ENCODE peak calls at places on chromosomes 4 and X, in five cellular contexts. G is endothelial cell of umbilical vein, P is tibial nerve, N is transverse colon, X is gastrocnemius medialis. Q is an unnamed sample.

GRCh38 chrX:154056739-154057367 is 37.2 kb upstream of the IRAK1 start:
- DNase-seq in G (peak; percentile 31), P (no peak), N (peak; percentile 31), X (no peak), Q (no peak)

GRCh38 chrX:65668362-65669310 is 1.2 kb downstream of the MSN start:
- DNase-seq in G (peak; percentile 69), P (peak; percentile 31), N (peak; percentile 61), X (peak; percentile 40), Q (peak; percentile 65)

GRCh38 chr4:4259484-4260100 is 11.6 kb upstream of the TMEM128 start:
- DNase-seq in G (no peak), P (no peak), N (no peak), X (no peak), Q (no peak)

GRCh38 chr4:110926841-110927400 is 304.0 kb upstream of the PITX2 start:
- DNase-seq in G (no peak), P (no peak), N (no peak), X (no peak), Q (no peak)

GRCh38 chr4:18241744-18242143 is 220.2 kb upstream of the LCORL start:
- DNase-seq in G (no peak), P (no peak), N (no peak), X (no peak), Q (no peak)

GRCh38 chr4:174256277-174256713 is 27.2 kb downstream of the FBXO8 start:
- DNase-seq in G (peak; percentile 15), P (no peak), N (no peak), X (no peak), Q (no peak)

GRCh38 chrX:103797691-103798090 is 21.1 kb downstream of the PLP1 start:
- DNase-seq in G (no peak), P (no peak), N (no peak), X (no peak), Q (no peak)

GRCh38 chrX:131063613-131064012 is 5.5 kb downstream of the ARHGAP36 start:
- DNase-seq in G (no peak), P (no peak), N (no peak), X (no peak), Q (no peak)

GRCh38 chr4:996030-996993 is 3.1 kb upstream of the SLC26A1 start:
- DNase-seq in G (no peak), P (no peak), N (no peak), X (no peak), Q (no peak)

GRCh38 chrX:110159235-110159634 is 156.3 kb downstream of the TMEM164 start:
- DNase-seq in G (no peak), P (no peak), N (no peak), X (no peak), Q (no peak)

GRCh38 chr4:97152159-97152558 is 991.1 kb downstream of the STPG2 start:
- DNase-seq in G (no peak), P (no peak), N (no peak), X (no peak), Q (no peak)

GRCh38 chr4:10099521-10100325 is 16.9 kb downstream of the WDR1 start:
- DNase-seq in G (no peak), P (no peak), N (no peak), X (no peak), Q (no peak)

GRCh38 chrX:3713937-3714434 is 537 bp upstream of the PRKX start:
- DNase-seq in G (no peak), P (no peak), N (peak; percentile 34), X (no peak), Q (no peak)

GRCh38 chrX:13689519-13690211 is 737 bp downstream of the RAB9A start:
- DNase-seq in G (peak; percentile 52), P (no peak), N (no peak), X (no peak), Q (no peak)

GRCh38 chr4:163591614-163592020 is 97.1 kb downstream of the TMA16 start:
- DNase-seq in G (no peak), P (no peak), N (no peak), X (no peak), Q (no peak)

GRCh38 chrX:73683236-73683859 is 120.4 kb downstream of the CHIC1 start:
- DNase-seq in G (no peak), P (no peak), N (no peak), X (no peak), Q (no peak)

GRCh38 chr4:35520059-35520458 is 724.3 kb downstream of the ARAP2 start:
- DNase-seq in G (no peak), P (no peak), N (no peak), X (no peak), Q (no peak)

GRCh38 chrX:13088155-13088485 is 43.7 kb upstream of the FAM9C start:
- DNase-seq in G (no peak), P (no peak), N (no peak), X (no peak), Q (no peak)

GRCh38 chrX:141467442-141467841 is 117.1 kb downstream of the SPANXA1 start:
- DNase-seq in G (peak; percentile 2), P (no peak), N (no peak), X (no peak), Q (no peak)
- TF ChIP-seq CTCF in G (peak; percentile 3), P (no peak), N (no peak), X (no peak), Q (no peak)

DNA sequence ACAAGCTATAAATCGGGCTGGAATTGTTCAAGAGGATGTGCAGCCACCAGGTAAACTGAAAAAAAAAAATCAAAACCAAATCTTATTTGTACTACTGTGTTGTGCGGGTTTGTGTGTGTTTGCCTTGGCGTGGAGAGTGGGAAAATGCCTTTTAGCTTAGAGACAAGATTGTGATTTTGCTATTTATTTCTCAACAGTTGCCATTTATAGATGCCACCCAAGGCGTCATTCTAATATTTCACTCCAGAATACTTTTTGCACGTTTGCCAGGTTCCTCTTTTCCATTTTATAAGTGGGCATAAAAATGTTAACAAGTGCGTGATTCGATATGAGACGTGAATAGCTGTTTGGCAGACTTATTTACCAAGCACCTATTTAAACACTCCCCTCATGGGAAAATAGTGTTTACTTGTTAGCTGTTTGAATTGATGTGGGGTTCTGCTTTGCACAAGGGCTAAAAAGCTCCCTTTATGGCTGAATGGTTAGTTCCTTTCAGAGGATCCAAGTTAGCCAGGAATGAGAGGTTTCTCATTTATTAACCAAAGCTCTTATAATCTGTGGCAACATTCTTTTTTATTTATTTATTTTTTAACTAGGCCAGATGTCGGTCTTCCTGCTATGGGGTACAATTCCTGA is 14.4 kb downstream of the SMIM20 start:
- DNase-seq in G (no peak), P (no peak), N (no peak), X (no peak), Q (no peak)
- H3K4me3 ChIP-seq in G (no peak overlapping the region), P (no peak overlapping the region), N (no peak overlapping the region), X (peak overlapping the region; percentile 1), Q (no peak overlapping the region)

GRCh38 chr4:87031946-87032345 is 97.1 kb downstream of the AFF1 start:
- DNase-seq in G (peak; percentile 71), P (no peak), N (no peak), X (no peak), Q (no peak)
- H3K4me1 ChIP-seq in G (peaks cover 56% of the 10 kb centered on the region), P (peaks cover 100% of the 10 kb centered on the region), N (peaks cover 65% of the 10 kb centered on the region), X (peaks cover 100% of the 10 kb centered on the region), Q (peaks cover 100% of the 10 kb centered on the region)

GRCh38 chr4:184649971-184650855 is 675 bp downstream of the PRIMPOL start:
- DNase-seq in G (peak; percentile 71), P (no peak), N (peak; percentile 33), X (no peak), Q (no peak)
- TF ChIP-seq CTCF in G (no peak), P (no peak), N (no peak), X (no peak), Q (no peak)

DNA sequence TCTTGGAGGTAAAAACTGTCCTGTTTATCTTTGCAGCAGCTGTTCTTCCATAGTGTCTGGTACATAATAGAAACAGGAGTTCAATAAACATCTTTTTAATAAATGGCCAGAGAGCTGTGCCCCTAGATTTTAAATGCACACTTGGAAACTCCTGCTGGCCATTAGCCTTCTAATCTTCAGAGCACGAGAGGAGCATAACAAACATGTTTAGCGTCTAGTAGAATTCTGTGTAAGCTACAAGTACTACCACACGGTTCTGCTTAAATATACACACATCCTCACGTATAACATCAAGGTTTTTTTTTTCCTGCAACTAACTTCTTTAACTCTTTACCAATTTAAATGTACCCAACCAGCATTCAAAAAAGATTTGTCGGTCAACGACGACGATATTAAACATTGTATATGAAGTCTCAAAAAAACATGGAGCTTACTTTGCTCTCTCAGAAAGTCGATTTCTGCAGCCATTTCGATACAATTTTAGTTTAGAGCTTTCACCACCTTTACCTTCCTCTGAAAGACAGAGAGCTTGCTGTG is 635 bp downstream of the SCLT1 start:
- DNase-seq in G (no peak), P (no peak), N (no peak), X (no peak), Q (no peak)
- H3K4me3 ChIP-seq in G (peak overlapping the region; percentile 86), P (peak overlapping the region; percentile 78), N (peak overlapping the region; percentile 64), X (peak overlapping the region; percentile 86), Q (peak overlapping the region; percentile 86)

GRCh38 chr4:6986781-6987565 is 56.2 kb upstream of the TADA2B start:
- DNase-seq in G (peak; percentile 92), P (peak; percentile 92), N (peak; percentile 96), X (peak; percentile 94), Q (peak; percentile 95)
- H3K4me1 ChIP-seq in G (peaks cover 60% of the 10 kb centered on the region), P (peaks cover 76% of the 10 kb centered on the region), N (peaks cover 24% of the 10 kb centered on the region), X (peaks cover 80% of the 10 kb centered on the region), Q (peaks cover 78% of the 10 kb centered on the region)

DNA sequence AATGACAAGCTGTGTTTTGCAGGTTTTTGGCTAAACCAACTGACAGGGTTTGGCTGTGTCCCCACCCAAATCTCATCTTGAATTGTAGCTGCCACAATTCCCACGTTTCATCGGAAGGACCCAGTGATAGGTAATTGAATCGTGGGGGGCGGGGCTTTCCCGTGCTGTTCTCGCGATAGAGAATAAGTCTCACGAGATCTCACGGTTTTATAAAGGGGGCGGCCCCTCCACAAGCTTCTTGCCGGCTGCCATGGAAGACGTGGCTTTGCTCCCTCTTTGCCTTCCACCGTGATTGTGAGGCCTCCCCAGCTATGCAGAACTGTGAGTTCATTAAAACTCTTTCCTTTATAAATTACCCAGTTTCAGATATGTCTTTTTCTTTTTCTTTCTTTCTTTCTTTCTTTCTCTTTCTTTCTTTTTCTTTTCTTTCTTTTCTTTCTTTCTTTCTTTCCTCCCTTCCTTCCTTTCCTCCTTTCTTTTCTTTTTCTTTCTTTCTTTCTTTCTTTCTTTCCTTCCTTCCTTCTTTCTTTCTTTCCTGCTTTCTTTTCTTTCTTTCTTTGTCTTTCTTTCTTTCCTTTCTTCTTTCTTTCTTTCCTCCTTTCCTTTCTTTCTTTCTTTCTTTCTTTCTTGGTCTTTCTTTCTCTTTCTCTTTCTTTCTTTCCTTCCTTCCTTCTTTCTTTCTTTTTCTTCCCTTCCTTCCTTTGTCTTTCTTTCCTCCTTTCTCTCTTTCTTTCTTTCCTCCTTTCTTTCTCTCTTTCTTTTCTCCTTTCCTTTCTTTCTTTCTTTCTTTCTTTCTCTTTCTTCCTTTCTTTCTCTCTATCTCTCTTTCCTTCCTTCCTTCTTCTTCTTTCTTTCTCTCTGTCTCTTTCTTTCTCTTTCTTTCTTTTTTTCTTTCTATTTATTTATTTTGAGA is 54.8 kb downstream of the SHOX start:
- DNase-seq in G (no peak), P (no peak), N (no peak), X (no peak), Q (no peak)
- TF ChIP-seq CTCF in G (no peak), P (no peak), N (no peak), X (no peak), Q (no peak)